ENCODE peak calls at places on chromosomes 16 and 17, in six cellular contexts. One of them, this sample, is unnamed.

GRCh38 chr16:49085689-49086088 is 195.9 kb downstream of the CBLN1 start:
- DNase-seq in fibroblast of villous mesenchyme: no peak
- DNase-seq in endodermal cell: no peak
- DNase-seq in B cell: no peak
- DNase-seq in fibroblast of lung: peak
- DNase-seq in ovary: no peak
- DNase-seq in this sample: no peak

GRCh38 chr16:58938856-58939255 is 204.7 kb upstream of the GOT2 start:
- DNase-seq in fibroblast of villous mesenchyme: no peak
- DNase-seq in endodermal cell: no peak
- DNase-seq in B cell: no peak
- DNase-seq in fibroblast of lung: no peak
- DNase-seq in ovary: no peak
- DNase-seq in this sample: no peak

GRCh38 chr16:20901441-20902112 is 1.0 kb downstream of the LYRM1 start:
- DNase-seq in fibroblast of villous mesenchyme: peak
- DNase-seq in endodermal cell: peak
- DNase-seq in B cell: peak
- DNase-seq in fibroblast of lung: peak
- DNase-seq in ovary: peak
- DNase-seq in this sample: peak

GRCh38 chr16:2783581-2784375 is 3.6 kb downstream of the PRSS33 start:
- DNase-seq in fibroblast of villous mesenchyme: no peak
- DNase-seq in endodermal cell: peak
- DNase-seq in B cell: no peak
- DNase-seq in fibroblast of lung: no peak
- DNase-seq in ovary: peak
- DNase-seq in this sample: no peak

GRCh38 chr17:49555495-49556018 is 20.1 kb upstream of the NXPH3 start:
- DNase-seq in fibroblast of villous mesenchyme: no peak
- DNase-seq in endodermal cell: no peak
- DNase-seq in B cell: no peak
- DNase-seq in fibroblast of lung: no peak
- DNase-seq in ovary: no peak
- DNase-seq in this sample: no peak

GRCh38 chr16:80656731-80657150 is 115.9 kb downstream of the DYNLRB2 start:
- DNase-seq in fibroblast of villous mesenchyme: peak
- DNase-seq in endodermal cell: no peak
- DNase-seq in B cell: no peak
- DNase-seq in fibroblast of lung: no peak
- DNase-seq in ovary: no peak
- DNase-seq in this sample: no peak

GRCh38 chr17:63634163-63634562 is 11.9 kb downstream of the MAP3K3 start:
- DNase-seq in fibroblast of villous mesenchyme: no peak
- DNase-seq in endodermal cell: no peak
- DNase-seq in B cell: no peak
- DNase-seq in fibroblast of lung: peak
- DNase-seq in ovary: no peak
- DNase-seq in this sample: no peak

GRCh38 chr17:7889166-7889584 is 586 bp downstream of the CHD3 start:
- DNase-seq in fibroblast of villous mesenchyme: peak
- DNase-seq in endodermal cell: peak
- DNase-seq in B cell: peak
- DNase-seq in fibroblast of lung: peak
- DNase-seq in ovary: peak
- DNase-seq in this sample: peak

GRCh38 chr17:4822835-4823234 is 10.3 kb upstream of the MINK1 start:
- DNase-seq in fibroblast of villous mesenchyme: no peak
- DNase-seq in endodermal cell: no peak
- DNase-seq in B cell: no peak
- DNase-seq in fibroblast of lung: no peak
- DNase-seq in ovary: no peak
- DNase-seq in this sample: no peak

GRCh38 chr16:64409762-64410161 is 712.1 kb downstream of the CDH11 start:
- DNase-seq in fibroblast of villous mesenchyme: peak
- DNase-seq in endodermal cell: no peak
- DNase-seq in B cell: no peak
- DNase-seq in fibroblast of lung: no peak
- DNase-seq in ovary: no peak
- DNase-seq in this sample: no peak

GRCh38 chr16:57185446-57185944 is 344 bp downstream of the PSME3IP1 start:
- DNase-seq in fibroblast of villous mesenchyme: peak
- DNase-seq in endodermal cell: no peak
- DNase-seq in B cell: no peak
- DNase-seq in fibroblast of lung: peak
- DNase-seq in ovary: peak
- DNase-seq in this sample: no peak

GRCh38 chr16:82627811-82628339 is 1.1 kb downstream of the CDH13 start:
- DNase-seq in fibroblast of villous mesenchyme: no peak
- DNase-seq in endodermal cell: peak
- DNase-seq in B cell: no peak
- DNase-seq in fibroblast of lung: peak
- DNase-seq in ovary: no peak
- DNase-seq in this sample: peak

GRCh38 chr16:13012591-13012990 is 111.2 kb downstream of the SHISA9 start:
- DNase-seq in fibroblast of villous mesenchyme: no peak
- DNase-seq in endodermal cell: peak
- DNase-seq in B cell: no peak
- DNase-seq in fibroblast of lung: no peak
- DNase-seq in ovary: no peak
- DNase-seq in this sample: peak

GRCh38 chr17:48724241-48725004 is 1.4 kb downstream of the PRAC2 start:
- DNase-seq in fibroblast of villous mesenchyme: peak
- DNase-seq in endodermal cell: peak
- DNase-seq in B cell: peak
- DNase-seq in fibroblast of lung: peak
- DNase-seq in ovary: peak
- DNase-seq in this sample: peak

GRCh38 chr17:57989011-57989345 is 924 bp upstream of the VEZF1 start:
- DNase-seq in fibroblast of villous mesenchyme: peak
- DNase-seq in endodermal cell: peak
- DNase-seq in B cell: no peak
- DNase-seq in fibroblast of lung: peak
- DNase-seq in ovary: no peak
- DNase-seq in this sample: no peak

GRCh38 chr17:55730808-55731207 is 8.1 kb upstream of the TMEM100 start:
- DNase-seq in fibroblast of villous mesenchyme: peak
- DNase-seq in endodermal cell: no peak
- DNase-seq in B cell: no peak
- DNase-seq in fibroblast of lung: no peak
- DNase-seq in ovary: no peak
- DNase-seq in this sample: no peak

GRCh38 chr17:55159251-55159650 is 105.5 kb upstream of the HLF start:
- DNase-seq in fibroblast of villous mesenchyme: no peak
- DNase-seq in endodermal cell: no peak
- DNase-seq in B cell: no peak
- DNase-seq in fibroblast of lung: peak
- DNase-seq in ovary: no peak
- DNase-seq in this sample: no peak

GRCh38 chr17:44536090-44536960 is 21.0 kb upstream of the FZD2 start:
- DNase-seq in fibroblast of villous mesenchyme: peak
- DNase-seq in endodermal cell: peak
- DNase-seq in B cell: no peak
- DNase-seq in fibroblast of lung: peak
- DNase-seq in ovary: peak
- DNase-seq in this sample: no peak

GRCh38 chr17:79668344-79669250 is 57.7 kb upstream of the RBFOX3 start:
- DNase-seq in fibroblast of villous mesenchyme: no peak
- DNase-seq in endodermal cell: no peak
- DNase-seq in B cell: no peak
- DNase-seq in fibroblast of lung: no peak
- DNase-seq in ovary: no peak
- DNase-seq in this sample: peak

GRCh38 chr17:79667746-79668145 is 56.9 kb upstream of the RBFOX3 start:
- DNase-seq in fibroblast of villous mesenchyme: no peak
- DNase-seq in endodermal cell: peak
- DNase-seq in B cell: no peak
- DNase-seq in fibroblast of lung: no peak
- DNase-seq in ovary: no peak
- DNase-seq in this sample: no peak

GRCh38 chr17:79666111-79666510 is 55.3 kb upstream of the RBFOX3 start:
- DNase-seq in fibroblast of villous mesenchyme: no peak
- DNase-seq in endodermal cell: peak
- DNase-seq in B cell: no peak
- DNase-seq in fibroblast of lung: no peak
- DNase-seq in ovary: no peak
- DNase-seq in this sample: no peak

GRCh38 chr17:79664925-79665738 is 54.3 kb upstream of the RBFOX3 start:
- DNase-seq in fibroblast of villous mesenchyme: peak
- DNase-seq in endodermal cell: peak
- DNase-seq in B cell: no peak
- DNase-seq in fibroblast of lung: no peak
- DNase-seq in ovary: peak
- DNase-seq in this sample: peak

DNA sequence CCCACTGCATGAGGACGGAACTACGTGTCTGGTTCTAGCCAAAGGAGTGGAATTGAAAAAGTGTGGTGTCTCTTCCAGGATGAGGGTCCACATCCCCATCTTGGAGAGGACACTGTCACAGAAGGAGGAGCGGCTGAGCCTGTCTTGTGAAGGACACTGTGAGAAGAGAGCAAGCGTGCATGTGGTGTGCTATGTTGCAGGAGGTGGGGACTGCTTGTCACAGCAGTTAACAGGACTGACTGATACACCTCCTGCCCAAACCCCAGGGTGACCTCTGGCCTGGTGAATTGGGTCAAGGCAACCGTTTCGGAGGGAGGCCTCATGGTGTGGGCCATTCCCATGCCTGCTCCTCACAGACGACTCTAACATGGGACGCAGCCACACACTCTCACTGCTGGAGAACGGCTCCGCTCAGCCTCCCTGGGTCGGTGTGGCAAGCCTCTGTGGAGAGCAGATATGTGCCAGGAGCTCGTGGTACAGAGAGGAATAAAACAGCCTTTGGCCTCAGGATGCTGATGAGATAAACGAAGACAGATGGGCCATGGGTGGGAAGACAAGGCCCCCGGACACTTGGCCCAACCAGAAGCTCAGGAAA is 56.4 kb upstream of the RBFOX3 start:
- DNase-seq in fibroblast of villous mesenchyme: no peak
- DNase-seq in endodermal cell: peak
- DNase-seq in B cell: no peak
- DNase-seq in fibroblast of lung: no peak
- DNase-seq in ovary: no peak
- DNase-seq in this sample: no peak
- TF ChIP-seq CTCF in fibroblast of villous mesenchyme: no peak
- TF ChIP-seq CTCF in endodermal cell: no peak
- TF ChIP-seq CTCF in B cell: no peak
- TF ChIP-seq CTCF in fibroblast of lung: no peak
- TF ChIP-seq CTCF in ovary: no peak
- TF ChIP-seq CTCF in this sample: no peak

DNA sequence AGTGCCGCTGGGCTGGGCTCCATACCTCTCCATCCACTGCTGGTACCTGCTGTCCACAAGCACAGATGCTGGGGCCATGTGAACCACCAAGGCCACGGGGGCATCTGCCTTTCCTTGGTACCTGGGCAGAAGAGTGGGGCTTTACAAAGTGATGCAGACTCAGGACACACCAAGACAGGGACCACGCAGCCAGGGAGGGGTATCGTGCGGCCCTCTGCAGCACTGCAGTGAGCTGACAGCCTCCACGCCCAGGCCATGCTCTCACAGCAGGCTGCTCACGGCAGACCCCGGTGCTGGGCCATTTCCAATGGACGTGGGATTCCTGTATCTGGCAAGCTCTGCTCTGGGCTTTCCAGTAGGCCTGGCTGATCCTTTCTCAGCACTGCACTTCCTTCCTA is 14.4 kb downstream of the ELAC2 start:
- DNase-seq in fibroblast of villous mesenchyme: no peak
- DNase-seq in endodermal cell: no peak
- DNase-seq in B cell: no peak
- DNase-seq in fibroblast of lung: no peak
- DNase-seq in ovary: no peak
- DNase-seq in this sample: no peak
- TF ChIP-seq CTCF in fibroblast of villous mesenchyme: no peak
- TF ChIP-seq CTCF in endodermal cell: no peak
- TF ChIP-seq CTCF in B cell: peak
- TF ChIP-seq CTCF in fibroblast of lung: no peak
- TF ChIP-seq CTCF in ovary: no peak
- TF ChIP-seq CTCF in this sample: peak

GRCh38 chr17:80949451-80950421 is 41.9 kb upstream of the CHMP6 start:
- DNase-seq in fibroblast of villous mesenchyme: no peak
- DNase-seq in endodermal cell: peak
- DNase-seq in B cell: no peak
- DNase-seq in fibroblast of lung: no peak
- DNase-seq in ovary: no peak
- DNase-seq in this sample: peak
- TF ChIP-seq CTCF in fibroblast of villous mesenchyme: no peak
- TF ChIP-seq CTCF in endodermal cell: peak
- TF ChIP-seq CTCF in B cell: no peak
- TF ChIP-seq CTCF in fibroblast of lung: no peak
- TF ChIP-seq CTCF in ovary: no peak
- TF ChIP-seq CTCF in this sample: no peak

GRCh38 chr16:54054237-54054780 is 232.3 kb downstream of the IRX3 start:
- DNase-seq in fibroblast of villous mesenchyme: no peak
- DNase-seq in endodermal cell: no peak
- DNase-seq in B cell: no peak
- DNase-seq in fibroblast of lung: no peak
- DNase-seq in ovary: no peak
- DNase-seq in this sample: no peak

GRCh38 chr16:54055864-54056263 is 230.7 kb downstream of the IRX3 start:
- DNase-seq in fibroblast of villous mesenchyme: no peak
- DNase-seq in endodermal cell: no peak
- DNase-seq in B cell: no peak
- DNase-seq in fibroblast of lung: peak
- DNase-seq in ovary: no peak
- DNase-seq in this sample: no peak

GRCh38 chr16:54052271-54052670 is 234.3 kb downstream of the IRX3 start:
- DNase-seq in fibroblast of villous mesenchyme: no peak
- DNase-seq in endodermal cell: no peak
- DNase-seq in B cell: no peak
- DNase-seq in fibroblast of lung: no peak
- DNase-seq in ovary: no peak
- DNase-seq in this sample: no peak

GRCh38 chr16:54056921-54057320 is 229.7 kb downstream of the IRX3 start:
- DNase-seq in fibroblast of villous mesenchyme: no peak
- DNase-seq in endodermal cell: no peak
- DNase-seq in B cell: no peak
- DNase-seq in fibroblast of lung: no peak
- DNase-seq in ovary: no peak
- DNase-seq in this sample: no peak

DNA sequence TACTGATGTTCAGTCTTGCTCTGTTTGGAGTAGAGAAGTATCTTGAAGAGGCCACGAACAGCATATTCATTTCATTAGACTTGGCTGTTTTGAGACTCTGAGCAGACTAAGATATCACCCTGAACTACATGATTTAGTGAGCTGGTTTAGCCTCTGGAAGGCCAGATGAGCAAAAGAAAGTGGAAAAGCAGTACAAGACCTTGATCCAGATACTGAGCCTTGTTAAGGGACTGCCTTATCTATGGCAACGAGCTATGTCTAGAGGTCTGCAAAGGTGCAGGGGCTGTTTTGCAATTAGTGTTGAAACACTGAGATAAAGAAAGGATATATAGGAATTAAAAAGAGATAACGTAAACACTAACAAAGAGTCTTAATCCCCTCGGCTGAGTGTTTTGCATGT is 231.4 kb downstream of the IRX3 start:
- DNase-seq in fibroblast of villous mesenchyme: peak
- DNase-seq in endodermal cell: no peak
- DNase-seq in B cell: no peak
- DNase-seq in fibroblast of lung: no peak
- DNase-seq in ovary: no peak
- DNase-seq in this sample: no peak
- TF ChIP-seq CTCF in fibroblast of villous mesenchyme: no peak
- TF ChIP-seq CTCF in endodermal cell: no peak
- TF ChIP-seq CTCF in B cell: no peak
- TF ChIP-seq CTCF in fibroblast of lung: no peak
- TF ChIP-seq CTCF in ovary: no peak
- TF ChIP-seq CTCF in this sample: no peak